ENCODE peak calls at places on chromosomes 11 and 22, in four cellular contexts. One of them, this sample, is unnamed.
A peak's percentile ranks its signal among the peaks of the same experiment; 100 is the strongest.

GRCh38 chr11:1035577-1036283 is 788 bp downstream of the MUC6 start:
- DNase-seq in neural progenitor cell: no peak
- DNase-seq in mesenchymal stem cell: no peak
- DNase-seq in kidney: no peak
- DNase-seq in this sample: no peak

GRCh38 chr22:32992821-32993220 is 65.4 kb downstream of the SYN3 start:
- DNase-seq in mesenchymal stem cell: no peak
- DNase-seq in neural progenitor cell: no peak
- DNase-seq in kidney: no peak
- DNase-seq in this sample: no peak

GRCh38 chr22:32574957-32575893 is 100.6 kb downstream of the FBXO7 start:
- DNase-seq in neural progenitor cell: peak; percentile 45
- DNase-seq in kidney: no peak
- DNase-seq in mesenchymal stem cell: no peak
- DNase-seq in this sample: no peak

GRCh38 chr11:27200779-27201453 is 160.3 kb downstream of the BBOX1 start:
- DNase-seq in kidney: no peak
- DNase-seq in mesenchymal stem cell: no peak
- DNase-seq in neural progenitor cell: no peak
- DNase-seq in this sample: no peak

GRCh38 chr11:84563356-84563755 is 1063.8 kb downstream of the DLG2 start:
- DNase-seq in kidney: no peak
- DNase-seq in neural progenitor cell: no peak
- DNase-seq in mesenchymal stem cell: no peak
- DNase-seq in this sample: no peak

GRCh38 chr11:123430736-123431356 is 777 bp downstream of the GRAMD1B start:
- DNase-seq in neural progenitor cell: peak; percentile 70
- DNase-seq in kidney: peak; percentile 88
- DNase-seq in mesenchymal stem cell: peak; percentile 32
- DNase-seq in this sample: peak; percentile 87

GRCh38 chr11:82898242-82898641 is 2.0 kb downstream of the PRCP start:
- DNase-seq in mesenchymal stem cell: no peak
- DNase-seq in neural progenitor cell: no peak
- DNase-seq in kidney: no peak
- DNase-seq in this sample: no peak

GRCh38 chr11:27440090-27440489 is 32.5 kb downstream of the LGR4 start:
- DNase-seq in neural progenitor cell: no peak
- DNase-seq in kidney: no peak
- DNase-seq in mesenchymal stem cell: no peak
- DNase-seq in this sample: no peak

GRCh38 chr22:47166446-47167016 is 404.1 kb downstream of the TBC1D22A start:
- DNase-seq in kidney: peak; percentile 26
- DNase-seq in neural progenitor cell: no peak
- DNase-seq in mesenchymal stem cell: no peak
- DNase-seq in this sample: no peak

GRCh38 chr11:85725510-85726258 is 39.7 kb upstream of the CCDC89 start:
- DNase-seq in mesenchymal stem cell: peak; percentile 86
- DNase-seq in neural progenitor cell: no peak
- DNase-seq in kidney: no peak
- DNase-seq in this sample: peak; percentile 84

GRCh38 chr22:49229483-49230193 is 598.0 kb downstream of the BRD1 start:
- DNase-seq in mesenchymal stem cell: no peak
- DNase-seq in kidney: no peak
- DNase-seq in neural progenitor cell: no peak
- DNase-seq in this sample: no peak

GRCh38 chr11:26696330-26696729 is 25.5 kb downstream of the SLC5A12 start:
- DNase-seq in mesenchymal stem cell: no peak
- DNase-seq in neural progenitor cell: no peak
- DNase-seq in kidney: no peak
- DNase-seq in this sample: no peak

GRCh38 chr11:93738647-93739081 is 2.6 kb downstream of the TAF1D start:
- DNase-seq in mesenchymal stem cell: peak; percentile 41
- DNase-seq in neural progenitor cell: peak; percentile 14
- DNase-seq in kidney: no peak
- DNase-seq in this sample: no peak

GRCh38 chr22:37485006-37485713 is 1.0 kb downstream of the MFNG start:
- DNase-seq in neural progenitor cell: no peak
- DNase-seq in kidney: no peak
- DNase-seq in mesenchymal stem cell: no peak
- DNase-seq in this sample: no peak

GRCh38 chr11:46315783-46316563 is 31.3 kb upstream of the DGKZ start:
- DNase-seq in mesenchymal stem cell: no peak
- DNase-seq in neural progenitor cell: no peak
- DNase-seq in kidney: no peak
- DNase-seq in this sample: no peak

GRCh38 chr11:65471410-65471762 is 27.5 kb upstream of the MALAT1 start:
- DNase-seq in kidney: peak; percentile 88
- DNase-seq in mesenchymal stem cell: peak; percentile 88
- DNase-seq in neural progenitor cell: peak; percentile 69
- DNase-seq in this sample: peak; percentile 79

GRCh38 chr11:7657306-7658025 is 15.8 kb downstream of the CYB5R2 start:
- DNase-seq in neural progenitor cell: peak; percentile 81
- DNase-seq in mesenchymal stem cell: peak; percentile 67
- DNase-seq in kidney: no peak
- DNase-seq in this sample: peak; percentile 82

GRCh38 chr11:78313181-78313788 is 104.3 kb downstream of the GAB2 start:
- DNase-seq in mesenchymal stem cell: peak; percentile 74
- DNase-seq in neural progenitor cell: no peak
- DNase-seq in kidney: no peak
- DNase-seq in this sample: no peak

GRCh38 chr11:27557223-27557622 is 50.7 kb upstream of the LIN7C start:
- DNase-seq in kidney: no peak
- DNase-seq in neural progenitor cell: no peak
- DNase-seq in mesenchymal stem cell: no peak
- DNase-seq in this sample: no peak

GRCh38 chr22:19111584-19111983 is 10.6 kb downstream of the DGCR2 start:
- DNase-seq in neural progenitor cell: no peak
- DNase-seq in kidney: no peak
- DNase-seq in mesenchymal stem cell: no peak
- DNase-seq in this sample: no peak

GRCh38 chr11:76576166-76576565 is 94.4 kb downstream of the LRRC32 start:
- DNase-seq in mesenchymal stem cell: peak; percentile 37
- DNase-seq in neural progenitor cell: no peak
- DNase-seq in kidney: no peak
- DNase-seq in this sample: no peak

GRCh38 chr11:74701351-74701750 is 29.9 kb downstream of the CHRDL2 start:
- DNase-seq in neural progenitor cell: peak; percentile 35
- DNase-seq in mesenchymal stem cell: no peak
- DNase-seq in kidney: no peak
- DNase-seq in this sample: peak; percentile 87

DNA sequence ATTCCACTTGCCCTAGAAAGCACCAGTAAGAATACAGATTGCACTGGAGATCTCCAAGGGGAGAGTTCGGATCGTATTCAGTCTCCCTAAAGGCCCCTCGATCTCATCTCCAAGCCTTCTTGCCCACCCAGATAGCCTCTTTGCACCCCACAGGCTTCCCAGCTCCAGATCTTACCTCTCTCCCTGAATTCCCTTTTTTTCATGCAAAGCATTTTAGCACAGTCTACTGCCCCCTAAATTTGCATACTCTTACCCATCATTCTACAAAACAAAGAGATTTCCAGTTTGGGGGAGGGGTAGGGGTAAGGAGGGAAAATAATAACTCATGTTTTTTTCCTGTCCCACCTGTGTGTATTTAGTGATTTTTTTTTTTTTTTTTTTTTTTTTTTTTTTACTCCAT is 105.2 kb downstream of the NAV2 start:
- DNase-seq in mesenchymal stem cell: no peak
- DNase-seq in neural progenitor cell: no peak
- DNase-seq in kidney: no peak
- DNase-seq in this sample: no peak
- H3K27ac ChIP-seq in mesenchymal stem cell: no peak overlapping the region
- H3K27ac ChIP-seq in neural progenitor cell: no peak overlapping the region
- H3K27ac ChIP-seq in kidney: no peak overlapping the region
- H3K27ac ChIP-seq in this sample: no peak overlapping the region

GRCh38 chr22:35740616-35741015 is 22.9 kb downstream of the APOL5 start:
- DNase-seq in mesenchymal stem cell: no peak
- DNase-seq in neural progenitor cell: no peak
- DNase-seq in kidney: no peak
- DNase-seq in this sample: no peak
- H3K27ac ChIP-seq in mesenchymal stem cell: no peak overlapping the region
- H3K27ac ChIP-seq in neural progenitor cell: no peak overlapping the region
- H3K27ac ChIP-seq in kidney: no peak overlapping the region
- H3K27ac ChIP-seq in this sample: no peak overlapping the region

GRCh38 chr11:117538731-117539130 is 211.1 kb downstream of the CEP164 start:
- DNase-seq in neural progenitor cell: peak; percentile 64
- DNase-seq in mesenchymal stem cell: peak; percentile 5
- DNase-seq in kidney: no peak
- DNase-seq in this sample: no peak
- H3K27ac ChIP-seq in neural progenitor cell: no peak overlapping the region
- H3K27ac ChIP-seq in mesenchymal stem cell: no peak overlapping the region
- H3K27ac ChIP-seq in kidney: no peak overlapping the region
- H3K27ac ChIP-seq in this sample: no peak overlapping the region

GRCh38 chr22:26892401-26893033 is 235.1 kb downstream of the MIAT start:
- DNase-seq in kidney: no peak
- DNase-seq in neural progenitor cell: no peak
- DNase-seq in mesenchymal stem cell: peak; percentile 76
- DNase-seq in this sample: no peak

GRCh38 chr22:26893034-26893710 is 235.8 kb downstream of the MIAT start:
- DNase-seq in mesenchymal stem cell: peak; percentile 56
- DNase-seq in kidney: no peak
- DNase-seq in neural progenitor cell: peak; percentile 20
- DNase-seq in this sample: peak; percentile 23

GRCh38 chr22:26894766-26895485 is 237.5 kb downstream of the MIAT start:
- DNase-seq in kidney: no peak
- DNase-seq in neural progenitor cell: no peak
- DNase-seq in mesenchymal stem cell: peak; percentile 98
- DNase-seq in this sample: no peak

GRCh38 chr22:26894362-26894761 is 237.0 kb downstream of the MIAT start:
- DNase-seq in kidney: no peak
- DNase-seq in neural progenitor cell: no peak
- DNase-seq in mesenchymal stem cell: peak; percentile 53
- DNase-seq in this sample: no peak

GRCh38 chr22:26893711-26894110 is 236.3 kb downstream of the MIAT start:
- DNase-seq in mesenchymal stem cell: no peak
- DNase-seq in neural progenitor cell: no peak
- DNase-seq in kidney: no peak
- DNase-seq in this sample: peak; percentile 12
- H3K27ac ChIP-seq in mesenchymal stem cell: no peak overlapping the region
- H3K27ac ChIP-seq in neural progenitor cell: no peak overlapping the region
- H3K27ac ChIP-seq in kidney: no peak overlapping the region
- H3K27ac ChIP-seq in this sample: no peak overlapping the region